ENCODE peak calls at places on chromosomes 2 and 18, in seven cellular contexts. One of them, this sample, is unnamed. For H3K4me1, the result is how much of the 10 kb centered on the place peaks cover.

GRCh38 chr2:106843910-106844250 is 42.1 kb downstream of the ST6GAL2 start:
- DNase-seq in IMR-90: no peak
- DNase-seq in SJSA1: no peak
- DNase-seq in psoas muscle: no peak
- DNase-seq in stomach: no peak
- DNase-seq in astrocyte: no peak
- DNase-seq in right atrium auricular region: no peak
- DNase-seq in this sample: no peak

GRCh38 chr2:239961662-239962220 is 63.4 kb downstream of the NDUFA10 start:
- DNase-seq in IMR-90: no peak
- DNase-seq in SJSA1: no peak
- DNase-seq in psoas muscle: no peak
- DNase-seq in stomach: no peak
- DNase-seq in astrocyte: no peak
- DNase-seq in right atrium auricular region: no peak
- DNase-seq in this sample: no peak

GRCh38 chr18:79916546-79917350 is 34.7 kb downstream of the SLC66A2 start:
- DNase-seq in IMR-90: no peak
- DNase-seq in SJSA1: peak
- DNase-seq in psoas muscle: no peak
- DNase-seq in stomach: peak
- DNase-seq in astrocyte: no peak
- DNase-seq in right atrium auricular region: peak
- DNase-seq in this sample: peak

GRCh38 chr2:48248251-48248933 is 281.6 kb upstream of the STON1 start:
- DNase-seq in IMR-90: peak
- DNase-seq in SJSA1: peak
- DNase-seq in psoas muscle: no peak
- DNase-seq in stomach: no peak
- DNase-seq in astrocyte: peak
- DNase-seq in right atrium auricular region: no peak
- DNase-seq in this sample: no peak

GRCh38 chr2:167803449-167803988 is 443.9 kb downstream of the STK39 start:
- DNase-seq in IMR-90: no peak
- DNase-seq in SJSA1: no peak
- DNase-seq in psoas muscle: no peak
- DNase-seq in stomach: no peak
- DNase-seq in astrocyte: no peak
- DNase-seq in right atrium auricular region: no peak
- DNase-seq in this sample: no peak

GRCh38 chr18:22433960-22434359 is 16.2 kb upstream of the CTAGE1 start:
- DNase-seq in IMR-90: peak
- DNase-seq in SJSA1: no peak
- DNase-seq in psoas muscle: no peak
- DNase-seq in stomach: no peak
- DNase-seq in astrocyte: no peak
- DNase-seq in right atrium auricular region: no peak
- DNase-seq in this sample: no peak

GRCh38 chr18:56997200-56997599 is 149.7 kb upstream of the BOD1L2 start:
- DNase-seq in IMR-90: no peak
- DNase-seq in SJSA1: no peak
- DNase-seq in psoas muscle: no peak
- DNase-seq in stomach: no peak
- DNase-seq in astrocyte: no peak
- DNase-seq in right atrium auricular region: no peak
- DNase-seq in this sample: no peak

GRCh38 chr2:149902104-149902503 is 314.5 kb upstream of the MMADHC start:
- DNase-seq in IMR-90: no peak
- DNase-seq in SJSA1: no peak
- DNase-seq in psoas muscle: peak
- DNase-seq in stomach: no peak
- DNase-seq in astrocyte: peak
- DNase-seq in right atrium auricular region: no peak
- DNase-seq in this sample: no peak

GRCh38 chr18:34222025-34222395 is 2.7 kb downstream of the NOL4 start:
- DNase-seq in IMR-90: no peak
- DNase-seq in SJSA1: no peak
- DNase-seq in psoas muscle: no peak
- DNase-seq in stomach: no peak
- DNase-seq in astrocyte: no peak
- DNase-seq in right atrium auricular region: no peak
- DNase-seq in this sample: no peak

GRCh38 chr2:232421189-232421785 is 14.6 kb downstream of the ALPG start:
- DNase-seq in IMR-90: no peak
- DNase-seq in SJSA1: no peak
- DNase-seq in psoas muscle: no peak
- DNase-seq in stomach: no peak
- DNase-seq in astrocyte: no peak
- DNase-seq in right atrium auricular region: no peak
- DNase-seq in this sample: no peak

GRCh38 chr2:224155896-224156295 is 116.8 kb upstream of the SERPINE2 start:
- DNase-seq in IMR-90: peak
- DNase-seq in SJSA1: no peak
- DNase-seq in psoas muscle: no peak
- DNase-seq in stomach: no peak
- DNase-seq in astrocyte: peak
- DNase-seq in right atrium auricular region: no peak
- DNase-seq in this sample: no peak

GRCh38 chr18:48657446-48658120 is 118.8 kb downstream of the CTIF start:
- DNase-seq in IMR-90: no peak
- DNase-seq in SJSA1: no peak
- DNase-seq in psoas muscle: no peak
- DNase-seq in stomach: no peak
- DNase-seq in astrocyte: no peak
- DNase-seq in right atrium auricular region: no peak
- DNase-seq in this sample: no peak

GRCh38 chr2:119545076-119545475 is 827 bp downstream of the CFAP221 start:
- DNase-seq in IMR-90: no peak
- DNase-seq in SJSA1: no peak
- DNase-seq in psoas muscle: no peak
- DNase-seq in stomach: no peak
- DNase-seq in astrocyte: peak
- DNase-seq in right atrium auricular region: no peak
- DNase-seq in this sample: no peak

GRCh38 chr18:58125756-58126155 is 81.7 kb downstream of the NEDD4L start:
- DNase-seq in IMR-90: no peak
- DNase-seq in SJSA1: no peak
- DNase-seq in psoas muscle: no peak
- DNase-seq in stomach: no peak
- DNase-seq in astrocyte: no peak
- DNase-seq in right atrium auricular region: no peak
- DNase-seq in this sample: no peak

GRCh38 chr2:137873860-137874259 is 90.4 kb upstream of the HNMT start:
- DNase-seq in IMR-90: no peak
- DNase-seq in SJSA1: no peak
- DNase-seq in psoas muscle: no peak
- DNase-seq in stomach: no peak
- DNase-seq in astrocyte: no peak
- DNase-seq in right atrium auricular region: no peak
- DNase-seq in this sample: no peak

GRCh38 chr18:48660346-48661228 is 121.8 kb downstream of the CTIF start:
- DNase-seq in IMR-90: no peak
- DNase-seq in SJSA1: no peak
- DNase-seq in psoas muscle: no peak
- DNase-seq in stomach: peak
- DNase-seq in astrocyte: no peak
- DNase-seq in right atrium auricular region: no peak
- DNase-seq in this sample: no peak

GRCh38 chr2:165889158-165889557 is 64.4 kb downstream of the TTC21B start:
- DNase-seq in IMR-90: no peak
- DNase-seq in SJSA1: no peak
- DNase-seq in psoas muscle: no peak
- DNase-seq in stomach: no peak
- DNase-seq in astrocyte: no peak
- DNase-seq in right atrium auricular region: no peak
- DNase-seq in this sample: no peak

GRCh38 chr18:48928787-48929186 is 22.0 kb downstream of the SMAD7 start:
- DNase-seq in IMR-90: peak
- DNase-seq in SJSA1: peak
- DNase-seq in psoas muscle: peak
- DNase-seq in stomach: peak
- DNase-seq in astrocyte: peak
- DNase-seq in right atrium auricular region: no peak
- DNase-seq in this sample: no peak

GRCh38 chr2:235001237-235002133 is 49.7 kb downstream of the SH3BP4 start:
- DNase-seq in IMR-90: no peak
- DNase-seq in SJSA1: no peak
- DNase-seq in psoas muscle: no peak
- DNase-seq in stomach: peak
- DNase-seq in astrocyte: no peak
- DNase-seq in right atrium auricular region: no peak
- DNase-seq in this sample: no peak

GRCh38 chr2:28697602-28698149 is 54.0 kb upstream of the PPP1CB start:
- DNase-seq in IMR-90: no peak
- DNase-seq in SJSA1: no peak
- DNase-seq in psoas muscle: no peak
- DNase-seq in stomach: no peak
- DNase-seq in astrocyte: no peak
- DNase-seq in right atrium auricular region: no peak
- DNase-seq in this sample: no peak

GRCh38 chr18:31603335-31603734 is 11.7 kb downstream of the TTR start:
- DNase-seq in IMR-90: no peak
- DNase-seq in SJSA1: no peak
- DNase-seq in psoas muscle: no peak
- DNase-seq in stomach: no peak
- DNase-seq in astrocyte: peak
- DNase-seq in right atrium auricular region: no peak
- DNase-seq in this sample: no peak

GRCh38 chr2:3126171-3126685 is 251.4 kb downstream of the EIPR1 start:
- DNase-seq in IMR-90: no peak
- DNase-seq in SJSA1: no peak
- DNase-seq in psoas muscle: no peak
- DNase-seq in stomach: no peak
- DNase-seq in astrocyte: no peak
- DNase-seq in right atrium auricular region: no peak
- DNase-seq in this sample: no peak

GRCh38 chr18:73626859-73627258 is 520.8 kb downstream of the FBXO15 start:
- DNase-seq in IMR-90: no peak
- DNase-seq in SJSA1: no peak
- DNase-seq in psoas muscle: no peak
- DNase-seq in stomach: no peak
- DNase-seq in astrocyte: no peak
- DNase-seq in right atrium auricular region: no peak
- DNase-seq in this sample: no peak

GRCh38 chr2:55887906-55888625 is 35.5 kb downstream of the EFEMP1 start:
- DNase-seq in IMR-90: peak
- DNase-seq in SJSA1: no peak
- DNase-seq in psoas muscle: peak
- DNase-seq in stomach: no peak
- DNase-seq in astrocyte: peak
- DNase-seq in right atrium auricular region: no peak
- DNase-seq in this sample: no peak

GRCh38 chr2:9967053-9967775 is 15.7 kb downstream of the GRHL1 start:
- DNase-seq in IMR-90: no peak
- DNase-seq in SJSA1: no peak
- DNase-seq in psoas muscle: peak
- DNase-seq in stomach: no peak
- DNase-seq in astrocyte: no peak
- DNase-seq in right atrium auricular region: no peak
- DNase-seq in this sample: no peak
- H3K27ac ChIP-seq in IMR-90: no peak
- H3K27ac ChIP-seq in SJSA1: no peak
- H3K27ac ChIP-seq in psoas muscle: no peak
- H3K27ac ChIP-seq in stomach: no peak
- H3K27ac ChIP-seq in astrocyte: no peak
- H3K27ac ChIP-seq in right atrium auricular region: no peak
- H3K27ac ChIP-seq in this sample: no peak

GRCh38 chr2:241869087-241869961 is at the start of gene RTP5:
- DNase-seq in IMR-90: no peak
- DNase-seq in SJSA1: no peak
- DNase-seq in psoas muscle: no peak
- DNase-seq in stomach: no peak
- DNase-seq in astrocyte: no peak
- DNase-seq in right atrium auricular region: no peak
- DNase-seq in this sample: no peak
- H3K4me1 ChIP-seq in IMR-90: under half
- H3K4me1 ChIP-seq in SJSA1: under half
- H3K4me1 ChIP-seq in psoas muscle: under half
- H3K4me1 ChIP-seq in stomach: under half
- H3K4me1 ChIP-seq in astrocyte: under half
- H3K4me1 ChIP-seq in right atrium auricular region: under half
- H3K4me1 ChIP-seq in this sample: under half

GRCh38 chr2:46411245-46411641 is 68.1 kb upstream of the TMEM247 start:
- DNase-seq in IMR-90: no peak
- DNase-seq in SJSA1: no peak
- DNase-seq in psoas muscle: no peak
- DNase-seq in stomach: no peak
- DNase-seq in astrocyte: no peak
- DNase-seq in right atrium auricular region: no peak
- DNase-seq in this sample: no peak
- H3K27ac ChIP-seq in IMR-90: no peak
- H3K27ac ChIP-seq in SJSA1: no peak
- H3K27ac ChIP-seq in psoas muscle: no peak
- H3K27ac ChIP-seq in stomach: no peak
- H3K27ac ChIP-seq in astrocyte: no peak
- H3K27ac ChIP-seq in right atrium auricular region: no peak
- H3K27ac ChIP-seq in this sample: no peak

GRCh38 chr2:230928701-230929380 is 3.8 kb upstream of the GPR55 start:
- DNase-seq in IMR-90: no peak
- DNase-seq in SJSA1: peak
- DNase-seq in psoas muscle: no peak
- DNase-seq in stomach: no peak
- DNase-seq in astrocyte: no peak
- DNase-seq in right atrium auricular region: no peak
- DNase-seq in this sample: no peak

GRCh38 chr2:230930928-230931555 is 6.0 kb upstream of the GPR55 start:
- DNase-seq in IMR-90: no peak
- DNase-seq in SJSA1: peak
- DNase-seq in psoas muscle: no peak
- DNase-seq in stomach: peak
- DNase-seq in astrocyte: no peak
- DNase-seq in right atrium auricular region: no peak
- DNase-seq in this sample: no peak

GRCh38 chr2:230931556-230932231 is 6.7 kb upstream of the GPR55 start:
- DNase-seq in IMR-90: no peak
- DNase-seq in SJSA1: peak
- DNase-seq in psoas muscle: no peak
- DNase-seq in stomach: peak
- DNase-seq in astrocyte: no peak
- DNase-seq in right atrium auricular region: no peak
- DNase-seq in this sample: peak

GRCh38 chr2:230929381-230930148 is 4.5 kb upstream of the GPR55 start:
- DNase-seq in IMR-90: no peak
- DNase-seq in SJSA1: peak
- DNase-seq in psoas muscle: no peak
- DNase-seq in stomach: peak
- DNase-seq in astrocyte: no peak
- DNase-seq in right atrium auricular region: no peak
- DNase-seq in this sample: no peak

GRCh38 chr2:230930149-230930780 is 5.2 kb upstream of the GPR55 start:
- DNase-seq in IMR-90: no peak
- DNase-seq in SJSA1: peak
- DNase-seq in psoas muscle: no peak
- DNase-seq in stomach: no peak
- DNase-seq in astrocyte: no peak
- DNase-seq in right atrium auricular region: no peak
- DNase-seq in this sample: no peak
- H3K4me1 ChIP-seq in IMR-90: under half
- H3K4me1 ChIP-seq in SJSA1: under half
- H3K4me1 ChIP-seq in psoas muscle: under half
- H3K4me1 ChIP-seq in stomach: under half
- H3K4me1 ChIP-seq in astrocyte: under half
- H3K4me1 ChIP-seq in right atrium auricular region: under half
- H3K4me1 ChIP-seq in this sample: under half